ENCODE peak calls at places on chromosomes 6 and 20, in five cellular contexts. One of them, this sample, is unnamed.

GRCh38 chr20:61531553-61532345 is 279.7 kb downstream of the CDH4 start:
- DNase-seq in GM12864: no peak
- DNase-seq in endodermal cell: no peak
- DNase-seq in kidney: peak
- DNase-seq in Caco-2: no peak
- DNase-seq in this sample: no peak

GRCh38 chr6:29451471-29452193 is 5.2 kb downstream of the OR11A1 start:
- DNase-seq in kidney: no peak
- DNase-seq in Caco-2: no peak
- DNase-seq in GM12864: no peak
- DNase-seq in endodermal cell: no peak
- DNase-seq in this sample: no peak

GRCh38 chr6:84052883-84053241 is 19.3 kb downstream of the MRAP2 start:
- DNase-seq in kidney: no peak
- DNase-seq in GM12864: no peak
- DNase-seq in Caco-2: no peak
- DNase-seq in endodermal cell: no peak
- DNase-seq in this sample: no peak

GRCh38 chr6:28349892-28350737 is at the start of gene ZKSCAN3:
- DNase-seq in endodermal cell: peak
- DNase-seq in kidney: peak
- DNase-seq in GM12864: peak
- DNase-seq in Caco-2: peak
- DNase-seq in this sample: peak

GRCh38 chr6:12709116-12709515 is 7.5 kb upstream of the PHACTR1 start:
- DNase-seq in GM12864: no peak
- DNase-seq in kidney: no peak
- DNase-seq in Caco-2: no peak
- DNase-seq in endodermal cell: peak
- DNase-seq in this sample: no peak

GRCh38 chr20:9348746-9349145 is 165.6 kb upstream of the LAMP5 start:
- DNase-seq in kidney: no peak
- DNase-seq in GM12864: no peak
- DNase-seq in endodermal cell: no peak
- DNase-seq in Caco-2: no peak
- DNase-seq in this sample: no peak

GRCh38 chr6:56640374-56640773 is 2.3 kb downstream of the DST start:
- DNase-seq in GM12864: no peak
- DNase-seq in Caco-2: no peak
- DNase-seq in kidney: no peak
- DNase-seq in endodermal cell: no peak
- DNase-seq in this sample: no peak

GRCh38 chr20:13862245-13862644 is 77.4 kb downstream of the NDUFAF5 start:
- DNase-seq in GM12864: no peak
- DNase-seq in Caco-2: no peak
- DNase-seq in endodermal cell: no peak
- DNase-seq in kidney: no peak
- DNase-seq in this sample: peak

GRCh38 chr6:3231213-3232016 is 4.0 kb upstream of the TUBB2B start:
- DNase-seq in kidney: peak
- DNase-seq in endodermal cell: peak
- DNase-seq in GM12864: no peak
- DNase-seq in Caco-2: peak
- DNase-seq in this sample: no peak

GRCh38 chr20:58216334-58216733 is 12.1 kb downstream of the ANKRD60 start:
- DNase-seq in GM12864: no peak
- DNase-seq in Caco-2: peak
- DNase-seq in endodermal cell: no peak
- DNase-seq in kidney: no peak
- DNase-seq in this sample: no peak

GRCh38 chr6:148107911-148108310 is 234.7 kb upstream of the SASH1 start:
- DNase-seq in Caco-2: no peak
- DNase-seq in endodermal cell: no peak
- DNase-seq in kidney: no peak
- DNase-seq in GM12864: no peak
- DNase-seq in this sample: no peak

GRCh38 chr20:12166053-12166717 is 248.5 kb downstream of the BTBD3 start:
- DNase-seq in Caco-2: no peak
- DNase-seq in kidney: no peak
- DNase-seq in GM12864: no peak
- DNase-seq in endodermal cell: no peak
- DNase-seq in this sample: no peak

GRCh38 chr20:49786226-49786625 is 26.4 kb upstream of the SLC9A8 start:
- DNase-seq in GM12864: no peak
- DNase-seq in kidney: no peak
- DNase-seq in Caco-2: no peak
- DNase-seq in endodermal cell: no peak
- DNase-seq in this sample: no peak

GRCh38 chr20:23366384-23366783 is 4.4 kb downstream of the GZF1 start:
- DNase-seq in GM12864: no peak
- DNase-seq in endodermal cell: no peak
- DNase-seq in kidney: no peak
- DNase-seq in Caco-2: no peak
- DNase-seq in this sample: peak

GRCh38 chr20:37392441-37393195 is 46.7 kb downstream of the SRC start:
- DNase-seq in endodermal cell: peak
- DNase-seq in Caco-2: peak
- DNase-seq in GM12864: no peak
- DNase-seq in kidney: peak
- DNase-seq in this sample: no peak

GRCh38 chr6:35021014-35021413 is 120.1 kb downstream of the TCP11 start:
- DNase-seq in GM12864: no peak
- DNase-seq in kidney: no peak
- DNase-seq in endodermal cell: peak
- DNase-seq in Caco-2: no peak
- DNase-seq in this sample: no peak

GRCh38 chr6:105757512-105758200 is 328.5 kb upstream of the PRDM1 start:
- DNase-seq in GM12864: peak
- DNase-seq in endodermal cell: no peak
- DNase-seq in Caco-2: no peak
- DNase-seq in kidney: no peak
- DNase-seq in this sample: peak

GRCh38 chr20:40331249-40331648 is 357.8 kb downstream of the MAFB start:
- DNase-seq in Caco-2: no peak
- DNase-seq in endodermal cell: no peak
- DNase-seq in kidney: no peak
- DNase-seq in GM12864: no peak
- DNase-seq in this sample: no peak

GRCh38 chr20:47857994-47858557 is 72.8 kb upstream of the SULF2 start:
- DNase-seq in GM12864: no peak
- DNase-seq in Caco-2: no peak
- DNase-seq in endodermal cell: no peak
- DNase-seq in kidney: no peak
- DNase-seq in this sample: no peak

GRCh38 chr6:87176493-87176892 is 21.1 kb downstream of the ZNF292 start:
- DNase-seq in kidney: no peak
- DNase-seq in Caco-2: no peak
- DNase-seq in endodermal cell: no peak
- DNase-seq in GM12864: no peak
- DNase-seq in this sample: no peak

GRCh38 chr6:11994875-11995461 is 17.1 kb upstream of the HIVEP1 start:
- DNase-seq in GM12864: no peak
- DNase-seq in endodermal cell: no peak
- DNase-seq in Caco-2: no peak
- DNase-seq in kidney: no peak
- DNase-seq in this sample: no peak

GRCh38 chr6:125983246-125983945 is 2.9 kb upstream of the TRMT11 start:
- DNase-seq in endodermal cell: no peak
- DNase-seq in GM12864: no peak
- DNase-seq in kidney: no peak
- DNase-seq in Caco-2: no peak
- DNase-seq in this sample: no peak

GRCh38 chr6:129732542-129732941 is 22.6 kb upstream of the ARHGAP18 start:
- DNase-seq in kidney: no peak
- DNase-seq in GM12864: no peak
- DNase-seq in Caco-2: no peak
- DNase-seq in endodermal cell: no peak
- DNase-seq in this sample: no peak

GRCh38 chr6:72624557-72625160 is 2.8 kb downstream of the KCNQ5 start:
- DNase-seq in endodermal cell: no peak
- DNase-seq in Caco-2: no peak
- DNase-seq in GM12864: no peak
- DNase-seq in kidney: no peak
- DNase-seq in this sample: peak

GRCh38 chr6:166737231-166737630 is 110.2 kb upstream of the RPS6KA2 start:
- DNase-seq in endodermal cell: peak
- DNase-seq in Caco-2: no peak
- DNase-seq in GM12864: no peak
- DNase-seq in kidney: no peak
- DNase-seq in this sample: no peak

GRCh38 chr6:50049829-50050228 is at the start of gene DEFB112:
- DNase-seq in kidney: no peak
- DNase-seq in Caco-2: no peak
- DNase-seq in endodermal cell: no peak
- DNase-seq in GM12864: no peak
- DNase-seq in this sample: no peak

DNA sequence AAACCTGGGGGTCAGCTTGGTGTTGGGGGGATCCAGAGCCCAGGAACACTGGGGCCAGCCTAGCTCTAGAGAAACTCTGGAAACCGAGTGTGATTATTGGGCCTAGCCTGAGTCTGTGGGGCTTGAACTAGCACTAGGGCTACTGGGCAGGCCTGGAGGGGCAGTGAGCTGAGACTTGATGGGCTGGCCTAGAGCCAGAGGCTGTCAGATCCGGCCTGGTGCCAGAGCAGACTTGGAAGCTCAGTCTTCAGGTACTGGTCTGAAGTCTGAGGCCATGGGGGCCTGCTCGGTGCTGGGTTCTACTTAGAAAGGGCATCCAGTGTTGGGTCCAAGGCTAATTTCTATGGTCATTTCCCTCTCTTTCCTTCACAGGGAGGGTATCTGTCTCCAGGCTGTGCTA is 2.7 kb downstream of the DEFB112 start:
- DNase-seq in Caco-2: no peak
- DNase-seq in kidney: peak
- DNase-seq in endodermal cell: no peak
- DNase-seq in GM12864: no peak
- DNase-seq in this sample: no peak
- TF ChIP-seq CTCF in Caco-2: no peak
- TF ChIP-seq CTCF in kidney: no peak
- TF ChIP-seq CTCF in endodermal cell: no peak
- TF ChIP-seq CTCF in GM12864: no peak
- TF ChIP-seq CTCF in this sample: no peak

DNA sequence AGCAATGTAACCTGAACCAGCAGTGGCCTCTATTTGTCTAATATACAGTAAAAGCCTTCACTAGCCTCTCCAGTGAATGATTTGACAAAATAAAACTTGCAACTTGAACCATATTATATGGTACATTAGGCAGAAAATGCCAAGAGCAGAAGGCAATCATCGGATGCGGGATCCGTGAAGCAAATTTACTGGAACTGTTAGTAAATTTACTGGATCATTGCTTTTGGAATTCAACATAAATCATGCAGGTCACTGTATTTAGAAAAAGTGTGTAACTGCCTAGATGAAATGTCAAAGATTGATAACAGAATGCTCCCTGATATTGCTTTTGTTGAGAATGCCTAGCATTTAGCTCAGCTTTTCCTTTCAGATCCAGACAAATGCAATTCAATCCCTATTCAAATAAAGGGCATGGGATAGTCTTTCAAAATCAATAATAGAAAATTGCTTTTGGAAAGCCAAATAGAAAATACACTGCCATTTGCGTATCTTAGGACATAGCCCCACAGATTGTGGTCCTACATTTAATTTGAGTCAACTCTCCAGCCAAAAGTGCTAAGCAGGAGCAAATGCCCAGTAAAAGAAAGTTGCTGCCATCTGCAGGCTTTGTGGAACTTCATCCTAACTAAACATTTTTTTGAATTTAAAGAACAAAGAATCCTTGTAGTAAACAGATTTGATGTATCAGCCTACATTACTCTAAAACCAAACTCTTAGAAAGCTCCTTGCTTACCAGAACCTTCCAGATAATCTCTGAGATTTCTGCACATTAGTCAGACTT is 109.5 kb upstream of the HSF2 start:
- DNase-seq in GM12864: no peak
- DNase-seq in Caco-2: no peak
- DNase-seq in kidney: no peak
- DNase-seq in endodermal cell: peak
- DNase-seq in this sample: no peak
- TF ChIP-seq CTCF in GM12864: no peak
- TF ChIP-seq CTCF in Caco-2: no peak
- TF ChIP-seq CTCF in kidney: no peak
- TF ChIP-seq CTCF in endodermal cell: peak
- TF ChIP-seq CTCF in this sample: no peak

DNA sequence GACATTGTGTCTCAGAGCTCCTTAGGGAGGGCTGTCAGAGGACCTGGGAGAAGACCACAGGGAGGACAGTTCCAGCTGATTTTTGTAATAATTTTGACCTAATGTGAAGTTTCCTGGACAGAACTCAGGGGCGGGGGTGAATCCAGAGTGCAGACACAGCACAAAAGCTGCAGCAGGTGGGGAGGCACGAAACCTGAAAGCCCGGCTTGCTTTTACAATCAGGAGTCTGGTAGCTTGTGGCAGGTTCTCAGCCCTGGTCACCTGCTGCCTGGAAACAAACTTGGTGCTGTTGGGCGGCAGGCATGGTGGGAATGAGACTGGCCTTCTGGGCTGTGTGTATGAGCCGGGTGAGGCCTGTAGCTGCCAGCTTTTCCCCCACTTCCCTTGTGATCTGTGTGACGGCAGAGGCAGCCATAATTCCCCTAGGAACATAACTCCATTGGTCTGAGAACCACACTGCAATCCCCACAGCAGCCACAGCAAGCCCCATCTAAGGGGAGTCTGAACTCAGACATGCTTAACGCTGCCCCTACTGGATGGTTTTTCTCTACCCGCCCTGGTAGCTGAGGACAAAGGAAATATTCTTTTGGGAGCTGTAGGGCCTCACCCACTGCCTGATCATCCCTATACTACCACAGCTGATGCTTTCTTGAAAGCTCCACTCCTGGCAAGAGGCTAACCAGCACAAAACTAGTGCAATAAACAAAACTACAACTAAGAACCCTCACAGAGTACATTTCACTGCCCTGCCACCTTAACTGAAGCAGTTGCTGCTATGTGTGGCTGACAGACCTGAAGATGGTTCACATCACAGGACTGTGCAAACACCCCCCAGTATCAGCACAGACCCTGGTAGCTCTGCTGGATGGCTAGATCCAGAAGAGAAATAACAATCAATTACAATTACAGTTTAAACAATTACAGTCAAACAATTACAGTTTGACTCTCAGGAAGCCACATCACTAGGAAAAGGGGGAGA is 1055.1 kb upstream of the GJE1 start:
- DNase-seq in Caco-2: peak
- DNase-seq in GM12864: no peak
- DNase-seq in endodermal cell: peak
- DNase-seq in kidney: no peak
- DNase-seq in this sample: no peak
- TF ChIP-seq CTCF in Caco-2: peak
- TF ChIP-seq CTCF in GM12864: peak
- TF ChIP-seq CTCF in endodermal cell: peak
- TF ChIP-seq CTCF in kidney: no peak
- TF ChIP-seq CTCF in this sample: peak

GRCh38 chr6:53046274-53046673 is 18.9 kb upstream of the FBXO9 start:
- DNase-seq in endodermal cell: no peak
- DNase-seq in GM12864: no peak
- DNase-seq in Caco-2: no peak
- DNase-seq in kidney: no peak
- DNase-seq in this sample: no peak
- TF ChIP-seq CTCF in endodermal cell: no peak
- TF ChIP-seq CTCF in GM12864: no peak
- TF ChIP-seq CTCF in Caco-2: no peak
- TF ChIP-seq CTCF in kidney: no peak
- TF ChIP-seq CTCF in this sample: no peak